ENCODE peak calls at places on chromosomes 11 and 22, in seven cellular contexts. One of them, this sample, is unnamed.

GRCh38 chr22:49976439-49977175 is 16.0 kb downstream of the PIM3 start:
- DNase-seq in gastrocnemius medialis: no peak
- DNase-seq in kidney epithelial cell: no peak
- DNase-seq in aorta: peak; percentile 13
- DNase-seq in AG04449: no peak
- DNase-seq in astrocyte of the spinal cord: no peak
- DNase-seq in HL-60: no peak
- DNase-seq in this sample: no peak

GRCh38 chr11:11414996-11415395 is 61.9 kb upstream of the CSNK2A3 start:
- DNase-seq in gastrocnemius medialis: no peak
- DNase-seq in kidney epithelial cell: no peak
- DNase-seq in aorta: no peak
- DNase-seq in AG04449: no peak
- DNase-seq in astrocyte of the spinal cord: no peak
- DNase-seq in HL-60: no peak
- DNase-seq in this sample: no peak

GRCh38 chr11:75276696-75277095 is 36.1 kb downstream of the TPBGL start:
- DNase-seq in gastrocnemius medialis: no peak
- DNase-seq in kidney epithelial cell: no peak
- DNase-seq in aorta: peak; percentile 17
- DNase-seq in AG04449: no peak
- DNase-seq in astrocyte of the spinal cord: no peak
- DNase-seq in HL-60: no peak
- DNase-seq in this sample: no peak

GRCh38 chr22:16387088-16387487 is 205.5 kb downstream of the CCT8L2 start:
- DNase-seq in gastrocnemius medialis: no peak
- DNase-seq in kidney epithelial cell: no peak
- DNase-seq in aorta: peak; percentile 45
- DNase-seq in AG04449: no peak
- DNase-seq in astrocyte of the spinal cord: no peak
- DNase-seq in HL-60: no peak
- DNase-seq in this sample: no peak

GRCh38 chr22:49155809-49156580 is 671.7 kb downstream of the BRD1 start:
- DNase-seq in gastrocnemius medialis: no peak
- DNase-seq in kidney epithelial cell: no peak
- DNase-seq in aorta: no peak
- DNase-seq in AG04449: no peak
- DNase-seq in astrocyte of the spinal cord: no peak
- DNase-seq in HL-60: no peak
- DNase-seq in this sample: no peak

GRCh38 chr11:116842117-116842516 is 4.7 kb upstream of the APOA1 start:
- DNase-seq in gastrocnemius medialis: no peak
- DNase-seq in kidney epithelial cell: no peak
- DNase-seq in aorta: no peak
- DNase-seq in AG04449: no peak
- DNase-seq in astrocyte of the spinal cord: no peak
- DNase-seq in HL-60: no peak
- DNase-seq in this sample: no peak

GRCh38 chr11:100574894-100575769 is 112.0 kb upstream of the ARHGAP42 start:
- DNase-seq in gastrocnemius medialis: no peak
- DNase-seq in kidney epithelial cell: no peak
- DNase-seq in aorta: no peak
- DNase-seq in AG04449: no peak
- DNase-seq in astrocyte of the spinal cord: peak; percentile 56
- DNase-seq in HL-60: no peak
- DNase-seq in this sample: no peak

GRCh38 chr22:20494978-20495860 is at the start of gene KLHL22:
- DNase-seq in gastrocnemius medialis: peak; percentile 25
- DNase-seq in kidney epithelial cell: no peak
- DNase-seq in aorta: peak; percentile 85
- DNase-seq in AG04449: no peak
- DNase-seq in astrocyte of the spinal cord: peak; percentile 53
- DNase-seq in HL-60: no peak
- DNase-seq in this sample: no peak

GRCh38 chr11:107751082-107751481 is 39.2 kb upstream of the SLN start:
- DNase-seq in gastrocnemius medialis: no peak
- DNase-seq in kidney epithelial cell: no peak
- DNase-seq in aorta: no peak
- DNase-seq in AG04449: no peak
- DNase-seq in astrocyte of the spinal cord: no peak
- DNase-seq in HL-60: no peak
- DNase-seq in this sample: no peak

GRCh38 chr11:108220721-108221346 is 1.6 kb downstream of the NPAT start:
- DNase-seq in gastrocnemius medialis: no peak
- DNase-seq in kidney epithelial cell: no peak
- DNase-seq in aorta: no peak
- DNase-seq in AG04449: no peak
- DNase-seq in astrocyte of the spinal cord: no peak
- DNase-seq in HL-60: no peak
- DNase-seq in this sample: no peak

GRCh38 chr11:73048446-73048845 is 93.7 kb downstream of the FCHSD2 start:
- DNase-seq in gastrocnemius medialis: no peak
- DNase-seq in kidney epithelial cell: no peak
- DNase-seq in aorta: no peak
- DNase-seq in AG04449: no peak
- DNase-seq in astrocyte of the spinal cord: no peak
- DNase-seq in HL-60: no peak
- DNase-seq in this sample: no peak
- H3K4me3 ChIP-seq in gastrocnemius medialis: no peak overlapping the region
- H3K4me3 ChIP-seq in kidney epithelial cell: no peak overlapping the region
- H3K4me3 ChIP-seq in aorta: no peak overlapping the region
- H3K4me3 ChIP-seq in AG04449: no peak overlapping the region
- H3K4me3 ChIP-seq in astrocyte of the spinal cord: no peak overlapping the region
- H3K4me3 ChIP-seq in HL-60: no peak overlapping the region
- H3K4me3 ChIP-seq in this sample: no peak overlapping the region

GRCh38 chr22:31970490-31971444 is 26.4 kb downstream of the YWHAH start:
- DNase-seq in gastrocnemius medialis: peak; percentile 39
- DNase-seq in kidney epithelial cell: no peak
- DNase-seq in aorta: peak; percentile 96
- DNase-seq in AG04449: no peak
- DNase-seq in astrocyte of the spinal cord: peak; percentile 58
- DNase-seq in HL-60: peak; percentile 75
- DNase-seq in this sample: peak; percentile 78
- H3K4me3 ChIP-seq in gastrocnemius medialis: peak overlapping the region; percentile 41
- H3K4me3 ChIP-seq in kidney epithelial cell: peak overlapping the region; percentile 44
- H3K4me3 ChIP-seq in aorta: no peak overlapping the region
- H3K4me3 ChIP-seq in AG04449: peak overlapping the region; percentile 61
- H3K4me3 ChIP-seq in astrocyte of the spinal cord: peak overlapping the region; percentile 43
- H3K4me3 ChIP-seq in HL-60: peak overlapping the region; percentile 38
- H3K4me3 ChIP-seq in this sample: peak overlapping the region; percentile 67

GRCh38 chr22:39651783-39652058 is 81.2 kb downstream of the CACNA1I start:
- DNase-seq in gastrocnemius medialis: no peak
- DNase-seq in kidney epithelial cell: no peak
- DNase-seq in aorta: no peak
- DNase-seq in AG04449: no peak
- DNase-seq in astrocyte of the spinal cord: no peak
- DNase-seq in HL-60: no peak
- DNase-seq in this sample: peak; percentile 53
- H3K4me3 ChIP-seq in gastrocnemius medialis: no peak overlapping the region
- H3K4me3 ChIP-seq in kidney epithelial cell: no peak overlapping the region
- H3K4me3 ChIP-seq in aorta: no peak overlapping the region
- H3K4me3 ChIP-seq in AG04449: no peak overlapping the region
- H3K4me3 ChIP-seq in astrocyte of the spinal cord: no peak overlapping the region
- H3K4me3 ChIP-seq in HL-60: no peak overlapping the region
- H3K4me3 ChIP-seq in this sample: no peak overlapping the region

GRCh38 chr22:30492144-30492543 is 13.4 kb downstream of the SEC14L4 start:
- DNase-seq in gastrocnemius medialis: no peak
- DNase-seq in kidney epithelial cell: no peak
- DNase-seq in aorta: peak; percentile 49
- DNase-seq in AG04449: no peak
- DNase-seq in astrocyte of the spinal cord: no peak
- DNase-seq in HL-60: no peak
- DNase-seq in this sample: no peak

GRCh38 chr22:30488121-30488520 is 16.3 kb upstream of the SEC14L3 start:
- DNase-seq in gastrocnemius medialis: no peak
- DNase-seq in kidney epithelial cell: no peak
- DNase-seq in aorta: no peak
- DNase-seq in AG04449: no peak
- DNase-seq in astrocyte of the spinal cord: no peak
- DNase-seq in HL-60: no peak
- DNase-seq in this sample: no peak

GRCh38 chr22:30490399-30490798 is 15.1 kb downstream of the SEC14L4 start:
- DNase-seq in gastrocnemius medialis: no peak
- DNase-seq in kidney epithelial cell: no peak
- DNase-seq in aorta: no peak
- DNase-seq in AG04449: no peak
- DNase-seq in astrocyte of the spinal cord: no peak
- DNase-seq in HL-60: no peak
- DNase-seq in this sample: no peak

GRCh38 chr22:30495041-30495784 is 10.3 kb downstream of the SEC14L4 start:
- DNase-seq in gastrocnemius medialis: no peak
- DNase-seq in kidney epithelial cell: no peak
- DNase-seq in aorta: no peak
- DNase-seq in AG04449: no peak
- DNase-seq in astrocyte of the spinal cord: no peak
- DNase-seq in HL-60: no peak
- DNase-seq in this sample: no peak

GRCh38 chr22:30491381-30491780 is 14.1 kb downstream of the SEC14L4 start:
- DNase-seq in gastrocnemius medialis: no peak
- DNase-seq in kidney epithelial cell: no peak
- DNase-seq in aorta: peak; percentile 9
- DNase-seq in AG04449: no peak
- DNase-seq in astrocyte of the spinal cord: no peak
- DNase-seq in HL-60: no peak
- DNase-seq in this sample: no peak
- H3K4me3 ChIP-seq in gastrocnemius medialis: no peak overlapping the region
- H3K4me3 ChIP-seq in kidney epithelial cell: no peak overlapping the region
- H3K4me3 ChIP-seq in aorta: no peak overlapping the region
- H3K4me3 ChIP-seq in AG04449: no peak overlapping the region
- H3K4me3 ChIP-seq in astrocyte of the spinal cord: no peak overlapping the region
- H3K4me3 ChIP-seq in HL-60: no peak overlapping the region
- H3K4me3 ChIP-seq in this sample: no peak overlapping the region

DNA sequence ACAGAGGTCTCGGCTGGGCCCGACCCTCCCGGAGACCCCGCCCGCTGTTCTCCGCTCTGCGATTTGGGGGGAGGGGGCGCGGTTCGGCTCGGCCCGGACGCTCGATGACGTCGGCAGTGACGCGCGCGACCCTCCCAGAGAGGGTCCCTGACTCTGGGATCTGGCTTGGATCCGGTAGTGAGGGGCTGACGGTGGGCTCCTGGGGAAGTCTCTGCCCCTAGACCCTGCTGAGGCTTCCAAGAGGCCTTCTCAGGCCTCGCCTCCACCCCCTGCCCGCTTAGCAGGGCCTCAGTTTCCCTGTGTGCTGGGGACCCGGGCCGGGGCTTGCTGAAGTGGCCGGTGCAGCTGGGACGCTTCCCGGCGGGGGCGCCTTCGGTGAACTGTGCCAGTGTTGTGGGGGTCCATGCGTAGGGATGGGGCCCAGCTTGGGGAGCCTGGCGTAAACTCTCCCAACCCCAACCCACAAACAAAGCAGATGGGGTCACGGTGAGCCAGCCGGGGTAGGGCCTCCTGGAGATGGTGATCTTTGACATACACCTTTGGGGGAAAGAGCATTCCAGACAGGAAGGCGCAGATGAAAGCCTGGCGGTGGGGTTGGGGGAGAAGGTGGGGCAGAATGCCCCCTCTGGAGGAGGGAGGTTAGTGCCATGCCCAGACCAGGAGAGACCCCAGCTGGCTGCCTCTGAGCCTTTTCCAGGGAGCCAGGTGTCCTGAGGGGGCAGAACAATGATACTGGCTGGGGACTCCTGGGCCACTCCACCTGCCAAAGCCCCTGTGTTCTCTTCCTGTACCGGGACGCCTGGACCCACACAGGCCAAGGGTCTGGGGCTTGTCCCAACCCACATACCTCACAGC is 1.0 kb downstream of the B4GALNT4 start:
- DNase-seq in gastrocnemius medialis: no peak
- DNase-seq in kidney epithelial cell: no peak
- DNase-seq in aorta: no peak
- DNase-seq in AG04449: no peak
- DNase-seq in astrocyte of the spinal cord: no peak
- DNase-seq in HL-60: no peak
- DNase-seq in this sample: peak; percentile 29
- H3K4me3 ChIP-seq in gastrocnemius medialis: no peak overlapping the region
- H3K4me3 ChIP-seq in kidney epithelial cell: peak overlapping the region; percentile 45
- H3K4me3 ChIP-seq in aorta: no peak overlapping the region
- H3K4me3 ChIP-seq in AG04449: peak overlapping the region; percentile 70
- H3K4me3 ChIP-seq in astrocyte of the spinal cord: peak overlapping the region; percentile 43
- H3K4me3 ChIP-seq in HL-60: no peak overlapping the region
- H3K4me3 ChIP-seq in this sample: no peak overlapping the region

GRCh38 chr11:18383388-18384156 is 10.8 kb upstream of the LDHA start:
- DNase-seq in gastrocnemius medialis: peak; percentile 81
- DNase-seq in kidney epithelial cell: peak; percentile 98
- DNase-seq in aorta: peak; percentile 88
- DNase-seq in AG04449: peak; percentile 90
- DNase-seq in astrocyte of the spinal cord: peak; percentile 97
- DNase-seq in HL-60: peak; percentile 57
- DNase-seq in this sample: peak; percentile 82
- H3K4me3 ChIP-seq in gastrocnemius medialis: no peak overlapping the region
- H3K4me3 ChIP-seq in kidney epithelial cell: no peak overlapping the region
- H3K4me3 ChIP-seq in aorta: no peak overlapping the region
- H3K4me3 ChIP-seq in AG04449: peak overlapping the region; percentile 4
- H3K4me3 ChIP-seq in astrocyte of the spinal cord: no peak overlapping the region
- H3K4me3 ChIP-seq in HL-60: no peak overlapping the region
- H3K4me3 ChIP-seq in this sample: peak overlapping the region; percentile 37

DNA sequence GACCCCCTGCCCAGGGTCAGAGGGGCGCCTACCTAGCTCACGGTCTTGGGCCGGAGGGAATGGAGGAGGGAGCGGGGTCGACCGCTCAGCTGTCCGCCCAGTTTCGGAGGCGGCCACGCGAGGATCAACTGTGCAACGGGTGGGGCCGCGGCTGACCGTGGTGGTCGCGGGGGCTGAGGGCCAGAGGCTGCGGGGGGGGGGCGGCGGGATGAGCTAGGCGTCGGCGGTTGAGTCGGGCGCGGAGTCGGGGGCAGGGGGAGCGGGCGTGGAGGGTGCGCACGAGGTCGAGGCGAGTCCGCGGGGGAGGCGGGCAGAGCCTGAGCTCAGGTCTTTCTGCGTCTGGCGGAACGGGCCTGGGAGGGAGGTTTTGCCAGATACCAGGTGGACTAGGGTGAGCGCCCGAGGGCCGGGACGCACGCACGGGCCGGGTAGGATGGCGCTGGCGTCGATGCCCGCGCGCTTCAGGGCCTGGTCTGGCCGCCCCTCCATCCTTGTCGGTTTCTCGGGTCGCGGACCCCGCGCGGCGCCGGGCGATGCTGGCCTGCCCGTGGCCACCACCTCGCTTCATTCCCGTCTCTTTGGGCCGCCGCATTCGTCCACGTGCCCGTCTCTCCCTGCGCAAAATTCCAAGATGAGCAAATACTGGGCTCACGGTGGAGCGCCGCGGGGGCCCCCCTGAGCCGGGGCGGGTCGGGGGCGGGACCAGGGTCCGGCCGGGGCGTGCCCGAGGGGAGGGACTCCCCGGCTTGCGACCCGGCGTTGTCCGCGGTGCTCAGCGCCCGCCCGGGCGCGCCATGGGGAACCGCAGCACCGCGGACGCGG is at the start of gene DRD4:
- DNase-seq in gastrocnemius medialis: no peak
- DNase-seq in kidney epithelial cell: no peak
- DNase-seq in aorta: peak; percentile 77
- DNase-seq in AG04449: no peak
- DNase-seq in astrocyte of the spinal cord: no peak
- DNase-seq in HL-60: no peak
- DNase-seq in this sample: peak; percentile 49
- H3K4me3 ChIP-seq in gastrocnemius medialis: no peak within 1 kb of the TSS
- H3K4me3 ChIP-seq in kidney epithelial cell: no peak within 1 kb of the TSS
- H3K4me3 ChIP-seq in aorta: no peak within 1 kb of the TSS
- H3K4me3 ChIP-seq in AG04449: peak within 1 kb of the TSS; percentile 18
- H3K4me3 ChIP-seq in astrocyte of the spinal cord: no peak within 1 kb of the TSS
- H3K4me3 ChIP-seq in HL-60: no peak within 1 kb of the TSS
- H3K4me3 ChIP-seq in this sample: peak within 1 kb of the TSS; percentile 44

This sample was measured in psoas muscle.